ENCODE peak calls at places on chromosomes 2 and 18, in six cellular contexts. Z is hepatic stellate cell, I is H54, G is Calu3, C is IMR-90, X is HFFc6. Q is an unnamed sample.

GRCh38 chr18:46917808-46918600 is 602 bp downstream of the KATNAL2 start:
- DNase-seq in Z (no peak), I (no peak), G (peak), C (peak), X (peak), Q (no peak)

GRCh38 chr18:40012931-40013609 is 1942.0 kb upstream of the PIK3C3 start:
- DNase-seq in Z (no peak), I (no peak), G (no peak), C (no peak), X (no peak), Q (no peak)

GRCh38 chr2:172623249-172623965 is 67.5 kb downstream of the PDK1 start:
- DNase-seq in Z (peak), I (no peak), G (no peak), C (peak), X (peak), Q (no peak)

GRCh38 chr18:59540819-59541218 is 156.4 kb downstream of the CCBE1 start:
- DNase-seq in Z (peak), I (no peak), G (no peak), C (peak), X (no peak), Q (no peak)

GRCh38 chr18:45167109-45167551 is 448.1 kb upstream of the SLC14A2 start:
- DNase-seq in Z (no peak), I (no peak), G (no peak), C (peak), X (peak), Q (no peak)

GRCh38 chr18:79524181-79525078 is 128.7 kb downstream of the NFATC1 start:
- DNase-seq in Z (no peak), I (no peak), G (no peak), C (no peak), X (no peak), Q (peak)

GRCh38 chr18:41484069-41484468 is 471.0 kb upstream of the PIK3C3 start:
- DNase-seq in Z (no peak), I (no peak), G (no peak), C (no peak), X (no peak), Q (no peak)

GRCh38 chr2:154425999-154426398 is 272.5 kb upstream of the KCNJ3 start:
- DNase-seq in Z (no peak), I (no peak), G (no peak), C (no peak), X (no peak), Q (no peak)

GRCh38 chr2:134306521-134306920 is 52.6 kb downstream of the MGAT5 start:
- DNase-seq in Z (no peak), I (no peak), G (no peak), C (no peak), X (no peak), Q (no peak)

GRCh38 chr2:12727085-12727484 is 10.3 kb downstream of the TRIB2 start:
- DNase-seq in Z (no peak), I (no peak), G (no peak), C (no peak), X (no peak), Q (no peak)

GRCh38 chr2:128603411-128603924 is 284.8 kb upstream of the HS6ST1 start:
- DNase-seq in Z (no peak), I (no peak), G (no peak), C (no peak), X (no peak), Q (no peak)

GRCh38 chr2:73292906-73293533 is 328 bp downstream of the EGR4 start:
- DNase-seq in Z (no peak), I (no peak), G (peak), C (no peak), X (no peak), Q (no peak)

GRCh38 chr2:225328192-225328591 is 71.3 kb upstream of the NYAP2 start:
- DNase-seq in Z (peak), I (no peak), G (no peak), C (peak), X (peak), Q (no peak)

GRCh38 chr2:20663196-20664070 is 3.5 kb upstream of the GDF7 start:
- DNase-seq in Z (no peak), I (no peak), G (no peak), C (no peak), X (no peak), Q (no peak)

GRCh38 chr18:63155169-63155852 is 164.3 kb downstream of the BCL2 start:
- DNase-seq in Z (no peak), I (peak), G (peak), C (no peak), X (no peak), Q (peak)

GRCh38 chr18:69968073-69968472 is 20.4 kb upstream of the CD226 start:
- DNase-seq in Z (no peak), I (no peak), G (no peak), C (no peak), X (no peak), Q (no peak)

GRCh38 chr2:100416397-100416938 is 1.0 kb downstream of the CHST10 start:
- DNase-seq in Z (no peak), I (no peak), G (peak), C (no peak), X (no peak), Q (no peak)

GRCh38 chr2:65863713-65864112 is 431.3 kb upstream of the SPRED2 start:
- DNase-seq in Z (no peak), I (no peak), G (no peak), C (no peak), X (no peak), Q (no peak)

GRCh38 chr18:58997811-58998337 is 133.2 kb downstream of the ZNF532 start:
- DNase-seq in Z (peak), I (no peak), G (no peak), C (peak), X (peak), Q (no peak)

GRCh38 chr2:11738589-11739436 is 7.6 kb upstream of the LPIN1 start:
- DNase-seq in Z (peak), I (peak), G (peak), C (peak), X (peak), Q (no peak)

Q was measured in T-helper 9 cell.